ENCODE peak calls at places on chromosome 11, in nine cellular contexts. Q, K, S, U, J, B, M, W and H are unnamed samples.

GRCh38 chr11:82786001-82786400 is 52.3 kb upstream of the FAM181B start:
- DNase-seq in W (no peak), Q (no peak), K (no peak), U (no peak), M (no peak), B (no peak), J (no peak), S (no peak), H (no peak)

GRCh38 chr11:78376858-78377257 is 40.8 kb downstream of the GAB2 start:
- DNase-seq in K (no peak), M (no peak), B (no peak), J (no peak), W (no peak), Q (no peak), S (no peak), U (no peak), H (no peak)

GRCh38 chr11:31827458-31828206 is 16.5 kb upstream of the PAX6 start:
- DNase-seq in S (no peak), W (no peak), M (no peak), J (no peak), K (no peak), U (no peak), B (peak; percentile 32), Q (no peak), H (no peak)

GRCh38 chr11:73578786-73579185 is 19.1 kb downstream of the FAM168A start:
- DNase-seq in W (no peak), B (peak; percentile 20), S (no peak), U (no peak), Q (no peak), J (no peak), K (no peak), M (no peak), H (no peak)

GRCh38 chr11:76200006-76200940 is 6.0 kb downstream of the WNT11 start:
- DNase-seq in Q (no peak), W (no peak), K (no peak), J (no peak), S (no peak), B (no peak), U (no peak), M (peak; percentile 41), H (no peak)

GRCh38 chr11:64681171-64681570 is 41.8 kb downstream of the NRXN2 start:
- DNase-seq in M (no peak), Q (no peak), S (no peak), B (no peak), U (no peak), W (no peak), J (no peak), K (no peak), H (no peak)

GRCh38 chr11:4060182-4060923 is 34.2 kb upstream of the RRM1 start:
- DNase-seq in J (no peak), M (no peak), K (peak; percentile 48), Q (no peak), W (no peak), B (no peak), S (no peak), U (no peak), H (peak; percentile 33)

GRCh38 chr11:8581300-8581699 is 12.7 kb downstream of the STK33 start:
- DNase-seq in J (no peak), U (no peak), M (no peak), K (no peak), Q (no peak), S (no peak), B (peak; percentile 5), W (no peak), H (no peak)

GRCh38 chr11:17154409-17155159 is 53.2 kb downstream of the PIK3C2A start:
- DNase-seq in S (no peak), B (no peak), Q (no peak), U (no peak), M (no peak), J (no peak), K (no peak), W (no peak), H (no peak)

GRCh38 chr11:79006854-79007253 is 432.2 kb upstream of the NARS2 start:
- DNase-seq in M (no peak), W (no peak), Q (no peak), K (no peak), B (no peak), J (no peak), S (no peak), U (no peak), H (no peak)

GRCh38 chr11:48051217-48051848 is 71.0 kb downstream of the PTPRJ start:
- DNase-seq in M (no peak), U (no peak), K (no peak), B (no peak), S (no peak), J (no peak), W (no peak), Q (no peak), H (no peak)
- H3K4me1 ChIP-seq in M (peaks cover 13% of the 10 kb centered on the region), U (peaks cover 18% of the 10 kb centered on the region), K (peaks cover 34% of the 10 kb centered on the region), B (peaks cover 16% of the 10 kb centered on the region), S (peaks cover 5% of the 10 kb centered on the region), J (peaks cover 36% of the 10 kb centered on the region), W (no peaks in the 10 kb centered on the region), Q (peaks cover 71% of the 10 kb centered on the region), H (peaks cover 19% of the 10 kb centered on the region)

GRCh38 chr11:36507824-36508489 is 2.1 kb downstream of the TRAF6 start:
- DNase-seq in W (no peak), Q (no peak), J (no peak), K (no peak), S (no peak), U (no peak), B (no peak), M (no peak), H (no peak)
- H3K4me1 ChIP-seq in W (peaks cover 10% of the 10 kb centered on the region), Q (peaks cover 28% of the 10 kb centered on the region), J (peaks cover 31% of the 10 kb centered on the region), K (peaks cover 12% of the 10 kb centered on the region), S (peaks cover 11% of the 10 kb centered on the region), U (peaks cover 7% of the 10 kb centered on the region), B (peaks cover 2% of the 10 kb centered on the region), M (peaks cover 8% of the 10 kb centered on the region), H (peaks cover 12% of the 10 kb centered on the region)

DNA sequence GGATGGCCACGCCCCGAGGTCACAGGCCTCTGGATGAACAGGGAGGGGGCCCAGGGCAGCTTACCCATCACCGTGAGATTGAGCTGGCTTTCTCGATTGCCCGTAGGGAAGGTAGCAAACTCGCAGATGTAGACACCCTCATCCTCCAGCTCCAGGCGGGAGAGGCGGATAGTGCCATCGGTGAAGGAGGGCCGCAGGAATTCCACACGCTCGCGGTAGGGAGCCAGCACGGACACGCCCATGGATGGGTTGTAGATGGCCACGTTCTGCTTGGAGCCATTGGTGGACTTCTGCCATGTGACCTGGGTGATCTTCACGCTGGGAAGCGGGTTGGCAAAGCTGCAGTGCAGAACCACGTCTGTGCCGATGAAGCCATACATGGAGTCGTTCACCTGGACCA is 50.6 kb downstream of the NECTIN1 start:
- DNase-seq in Q (no peak), W (no peak), S (no peak), K (no peak), J (no peak), U (no peak), M (no peak), B (no peak), H (no peak)
- H3K4me1 ChIP-seq in Q (peaks cover 13% of the 10 kb centered on the region), W (no peaks in the 10 kb centered on the region), S (peaks cover 7% of the 10 kb centered on the region), K (no peaks in the 10 kb centered on the region), J (peaks cover 50% of the 10 kb centered on the region), U (peaks cover 42% of the 10 kb centered on the region), M (no peaks in the 10 kb centered on the region), B (peaks cover 10% of the 10 kb centered on the region), H (no peaks in the 10 kb centered on the region)

GRCh38 chr11:69913591-69914285 is 94.5 kb upstream of the FGF3 start:
- DNase-seq in K (no peak), S (no peak), J (peak; percentile 61), Q (peak; percentile 55), U (no peak), W (no peak), B (no peak), M (peak; percentile 30), H (no peak)

GRCh38 chr11:69911310-69912160 is 92.3 kb upstream of the FGF3 start:
- DNase-seq in M (peak; percentile 40), W (no peak), S (no peak), K (no peak), Q (peak; percentile 55), B (no peak), U (no peak), J (peak; percentile 70), H (no peak)

GRCh38 chr11:69912161-69912910 is 93.1 kb upstream of the FGF3 start:
- DNase-seq in J (peak; percentile 72), K (no peak), W (peak; percentile 15), B (no peak), S (no peak), Q (peak; percentile 74), U (no peak), M (peak; percentile 44), H (peak; percentile 5)

GRCh38 chr11:69914286-69915150 is 95.3 kb upstream of the FGF3 start:
- DNase-seq in M (peak; percentile 29), Q (peak; percentile 58), K (no peak), B (no peak), W (peak; percentile 14), U (no peak), J (peak; percentile 72), S (no peak), H (peak; percentile 13)

GRCh38 chr11:69912911-69913451 is 93.8 kb upstream of the FGF3 start:
- DNase-seq in S (no peak), J (peak; percentile 75), U (no peak), B (no peak), M (peak; percentile 43), Q (peak; percentile 55), W (peak; percentile 9), K (no peak), H (peak; percentile 27)
- H3K4me1 ChIP-seq in S (no peaks in the 10 kb centered on the region), J (peaks cover 20% of the 10 kb centered on the region), U (peaks cover 12% of the 10 kb centered on the region), B (peaks cover 13% of the 10 kb centered on the region), M (peaks cover 6% of the 10 kb centered on the region), Q (peaks cover 10% of the 10 kb centered on the region), W (no peaks in the 10 kb centered on the region), K (peaks cover 7% of the 10 kb centered on the region), H (peaks cover 4% of the 10 kb centered on the region)

GRCh38 chr11:27396259-27396839 is 33.3 kb upstream of the CCDC34 start:
- DNase-seq in W (no peak), M (no peak), S (no peak), J (no peak), U (no peak), Q (no peak), K (no peak), B (no peak), H (no peak)

GRCh38 chr11:27395556-27396258 is 32.7 kb upstream of the CCDC34 start:
- DNase-seq in Q (no peak), B (peak; percentile 70), M (no peak), J (no peak), K (peak; percentile 81), S (peak; percentile 42), W (no peak), U (no peak), H (peak; percentile 64)

GRCh38 chr11:27401280-27401679 is 38.3 kb upstream of the CCDC34 start:
- DNase-seq in M (no peak), U (no peak), S (no peak), K (no peak), B (no peak), J (no peak), Q (no peak), W (no peak), H (no peak)

GRCh38 chr11:27397619-27398412 is 34.8 kb upstream of the CCDC34 start:
- DNase-seq in Q (no peak), M (no peak), J (no peak), U (no peak), W (no peak), B (no peak), S (no peak), K (no peak), H (no peak)

DNA sequence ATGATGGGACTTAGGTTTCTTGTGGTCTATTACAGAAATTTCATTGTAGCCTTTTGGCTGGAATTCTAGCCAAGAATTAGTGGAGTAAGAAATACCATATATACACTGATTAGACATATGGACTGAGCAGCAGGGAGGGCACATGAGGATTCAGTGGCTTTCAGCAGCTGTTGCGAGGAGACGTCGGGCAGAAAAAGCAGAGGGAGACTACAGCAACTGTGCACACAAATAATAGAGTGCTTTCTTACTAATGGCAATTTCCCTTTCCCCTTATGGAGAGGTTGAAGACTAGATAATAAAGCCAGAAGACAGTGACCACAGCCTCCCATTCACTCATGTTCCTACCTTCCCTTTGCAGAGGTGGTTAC is 35.4 kb upstream of the CCDC34 start:
- DNase-seq in S (no peak), Q (no peak), U (no peak), B (no peak), W (no peak), J (no peak), M (no peak), K (no peak), H (no peak)
- H3K4me1 ChIP-seq in S (peaks cover 70% of the 10 kb centered on the region), Q (no peaks in the 10 kb centered on the region), U (peaks cover 16% of the 10 kb centered on the region), B (no peaks in the 10 kb centered on the region), W (no peaks in the 10 kb centered on the region), J (peaks cover 66% of the 10 kb centered on the region), M (peaks cover 76% of the 10 kb centered on the region), K (peaks cover 68% of the 10 kb centered on the region), H (peaks cover 76% of the 10 kb centered on the region)